ENCODE peak calls at places on chromosomes 1 and 21, in four cellular contexts. One of them, this sample, is unnamed.

GRCh38 chr1:2046225-2046917 is 3.8 kb upstream of the PRKCZ start:
- DNase-seq in Panc1: no peak
- DNase-seq in HepG2: peak
- DNase-seq in GM23338: peak
- DNase-seq in this sample: no peak

GRCh38 chr1:223033658-223034057 is 109.4 kb downstream of the TLR5 start:
- DNase-seq in Panc1: no peak
- DNase-seq in HepG2: no peak
- DNase-seq in GM23338: no peak
- DNase-seq in this sample: no peak

GRCh38 chr1:167695150-167695549 is 26.6 kb upstream of the MPZL1 start:
- DNase-seq in Panc1: no peak
- DNase-seq in HepG2: no peak
- DNase-seq in GM23338: no peak
- DNase-seq in this sample: no peak

GRCh38 chr1:116064616-116065015 is 46.6 kb upstream of the MAB21L3 start:
- DNase-seq in Panc1: no peak
- DNase-seq in HepG2: no peak
- DNase-seq in GM23338: no peak
- DNase-seq in this sample: no peak

GRCh38 chr1:95309031-95309459 is 75.0 kb downstream of the RWDD3 start:
- DNase-seq in Panc1: no peak
- DNase-seq in HepG2: peak
- DNase-seq in GM23338: peak
- DNase-seq in this sample: no peak

GRCh38 chr1:15417365-15417934 is 7.8 kb downstream of the EFHD2 start:
- DNase-seq in Panc1: no peak
- DNase-seq in HepG2: no peak
- DNase-seq in GM23338: no peak
- DNase-seq in this sample: no peak

GRCh38 chr1:32448773-32449456 is 16.0 kb upstream of the ZBTB8B start:
- DNase-seq in Panc1: no peak
- DNase-seq in HepG2: peak
- DNase-seq in GM23338: peak
- DNase-seq in this sample: no peak

GRCh38 chr1:104706631-104707147 is 957.0 kb downstream of the AMY1C start:
- DNase-seq in Panc1: no peak
- DNase-seq in HepG2: peak
- DNase-seq in GM23338: peak
- DNase-seq in this sample: no peak

GRCh38 chr1:197970771-197971170 is 53.6 kb downstream of the LHX9 start:
- DNase-seq in Panc1: no peak
- DNase-seq in HepG2: no peak
- DNase-seq in GM23338: no peak
- DNase-seq in this sample: no peak

GRCh38 chr1:197618065-197618464 is 157.2 kb downstream of the DENND1B start:
- DNase-seq in Panc1: no peak
- DNase-seq in HepG2: peak
- DNase-seq in GM23338: no peak
- DNase-seq in this sample: no peak

GRCh38 chr21:35578350-35578782 is 482.0 kb downstream of the SETD4 start:
- DNase-seq in Panc1: no peak
- DNase-seq in HepG2: no peak
- DNase-seq in GM23338: no peak
- DNase-seq in this sample: no peak

GRCh38 chr1:179955318-179955638 is 668 bp downstream of the CEP350 start:
- DNase-seq in Panc1: no peak
- DNase-seq in HepG2: no peak
- DNase-seq in GM23338: no peak
- DNase-seq in this sample: no peak

GRCh38 chr1:198794498-198794897 is 155.7 kb downstream of the PTPRC start:
- DNase-seq in Panc1: no peak
- DNase-seq in HepG2: no peak
- DNase-seq in GM23338: no peak
- DNase-seq in this sample: no peak

GRCh38 chr1:33634806-33635205 is 162.4 kb downstream of the ZSCAN20 start:
- DNase-seq in Panc1: no peak
- DNase-seq in HepG2: peak
- DNase-seq in GM23338: peak
- DNase-seq in this sample: no peak

GRCh38 chr21:43851593-43851992 is 13.4 kb upstream of the AGPAT3 start:
- DNase-seq in Panc1: no peak
- DNase-seq in HepG2: no peak
- DNase-seq in GM23338: no peak
- DNase-seq in this sample: no peak

GRCh38 chr1:30232288-30232899 is 491.0 kb downstream of the MATN1 start:
- DNase-seq in Panc1: peak
- DNase-seq in HepG2: peak
- DNase-seq in GM23338: peak
- DNase-seq in this sample: no peak

GRCh38 chr1:59242345-59242744 is 54.5 kb upstream of the FGGY start:
- DNase-seq in Panc1: no peak
- DNase-seq in HepG2: no peak
- DNase-seq in GM23338: no peak
- DNase-seq in this sample: no peak

GRCh38 chr1:29687166-29687565 is 450.8 kb downstream of the PTPRU start:
- DNase-seq in Panc1: no peak
- DNase-seq in HepG2: no peak
- DNase-seq in GM23338: no peak
- DNase-seq in this sample: peak

GRCh38 chr1:55955237-55955636 is 624.1 kb downstream of the PLPP3 start:
- DNase-seq in Panc1: no peak
- DNase-seq in HepG2: no peak
- DNase-seq in GM23338: no peak
- DNase-seq in this sample: no peak

GRCh38 chr1:160639652-160640051 is 7.2 kb downstream of the SLAMF1 start:
- DNase-seq in Panc1: no peak
- DNase-seq in HepG2: no peak
- DNase-seq in GM23338: no peak
- DNase-seq in this sample: no peak

GRCh38 chr1:109617291-109617801 is 2.1 kb downstream of the GNAT2 start:
- DNase-seq in Panc1: no peak
- DNase-seq in HepG2: peak
- DNase-seq in GM23338: peak
- DNase-seq in this sample: no peak

GRCh38 chr21:33368124-33368523 is 35.1 kb upstream of the IFNGR2 start:
- DNase-seq in Panc1: no peak
- DNase-seq in HepG2: no peak
- DNase-seq in GM23338: no peak
- DNase-seq in this sample: no peak

GRCh38 chr1:24416666-24417391 is 1.2 kb downstream of the NIPAL3 start:
- DNase-seq in Panc1: peak
- DNase-seq in HepG2: peak
- DNase-seq in GM23338: peak
- DNase-seq in this sample: no peak

GRCh38 chr1:224873645-224874369 is 55.7 kb upstream of the DNAH14 start:
- DNase-seq in Panc1: no peak
- DNase-seq in HepG2: peak
- DNase-seq in GM23338: no peak
- DNase-seq in this sample: no peak

GRCh38 chr1:204358145-204358544 is 1.6 kb downstream of the PLEKHA6 start:
- DNase-seq in Panc1: no peak
- DNase-seq in HepG2: no peak
- DNase-seq in GM23338: no peak
- DNase-seq in this sample: no peak

GRCh38 chr1:39288735-39289465 is 84.4 kb downstream of the MACF1 start:
- DNase-seq in Panc1: no peak
- DNase-seq in HepG2: no peak
- DNase-seq in GM23338: no peak
- DNase-seq in this sample: no peak

GRCh38 chr1:191690931-191691330 is 467.3 kb upstream of the RGS18 start:
- DNase-seq in Panc1: no peak
- DNase-seq in HepG2: no peak
- DNase-seq in GM23338: no peak
- DNase-seq in this sample: no peak

GRCh38 chr1:204145033-204145504 is 6.8 kb downstream of the ETNK2 start:
- DNase-seq in Panc1: no peak
- DNase-seq in HepG2: peak
- DNase-seq in GM23338: no peak
- DNase-seq in this sample: no peak

GRCh38 chr1:24861821-24862727 is 68.0 kb downstream of the RUNX3 start:
- DNase-seq in Panc1: no peak
- DNase-seq in HepG2: no peak
- DNase-seq in GM23338: peak
- DNase-seq in this sample: no peak

GRCh38 chr1:175152006-175152652 is 40.4 kb downstream of the KIAA0040 start:
- DNase-seq in Panc1: peak
- DNase-seq in HepG2: peak
- DNase-seq in GM23338: peak
- DNase-seq in this sample: peak

GRCh38 chr1:246595146-246595545 is 28.9 kb downstream of the CNST start:
- DNase-seq in Panc1: no peak
- DNase-seq in HepG2: no peak
- DNase-seq in GM23338: no peak
- DNase-seq in this sample: no peak
- TF ChIP-seq POLR2AphosphoS5 in Panc1: no peak
- TF ChIP-seq POLR2AphosphoS5 in HepG2: no peak
- TF ChIP-seq POLR2AphosphoS5 in GM23338: no peak
- TF ChIP-seq POLR2AphosphoS5 in this sample: no peak

DNA sequence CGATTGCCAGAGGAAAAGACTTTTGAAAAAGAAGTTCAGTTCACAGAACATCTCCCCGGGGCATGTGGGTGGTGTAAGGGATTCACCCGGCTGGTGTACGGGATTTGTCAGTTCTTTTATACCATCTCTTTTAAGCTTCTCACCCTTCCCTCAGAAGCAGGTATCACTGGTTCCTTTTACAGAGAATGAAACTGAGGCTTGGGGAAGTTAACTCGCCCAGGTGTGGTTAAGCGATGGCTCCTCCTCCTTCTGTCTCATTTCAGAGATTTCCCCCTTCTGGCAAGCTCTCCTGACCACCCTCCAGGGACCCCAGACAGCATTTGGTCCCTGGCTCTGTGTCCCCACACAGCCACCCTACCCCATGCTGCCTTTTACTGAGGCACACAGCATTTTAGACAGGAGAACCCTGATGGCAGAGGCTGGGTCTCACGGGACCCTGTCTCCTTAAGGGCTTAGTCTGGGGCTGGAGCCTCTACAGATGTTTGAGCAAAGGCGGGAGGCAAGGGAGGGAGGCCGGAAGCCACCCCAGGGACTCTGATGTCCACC is 2.8 kb upstream of the ECE1 start:
- DNase-seq in Panc1: no peak
- DNase-seq in HepG2: no peak
- DNase-seq in GM23338: no peak
- DNase-seq in this sample: no peak
- H3K4me3 ChIP-seq in Panc1: no peak
- H3K4me3 ChIP-seq in HepG2: no peak
- H3K4me3 ChIP-seq in GM23338: no peak
- H3K4me3 ChIP-seq in this sample: no peak

GRCh38 chr21:45064091-45064490 is 10.3 kb upstream of the ADARB1 start:
- DNase-seq in Panc1: no peak
- DNase-seq in HepG2: no peak
- DNase-seq in GM23338: no peak
- DNase-seq in this sample: peak

GRCh38 chr21:45057886-45058285 is 16.5 kb upstream of the ADARB1 start:
- DNase-seq in Panc1: no peak
- DNase-seq in HepG2: no peak
- DNase-seq in GM23338: no peak
- DNase-seq in this sample: no peak

GRCh38 chr21:45059121-45059520 is 15.3 kb upstream of the ADARB1 start:
- DNase-seq in Panc1: no peak
- DNase-seq in HepG2: no peak
- DNase-seq in GM23338: no peak
- DNase-seq in this sample: no peak

GRCh38 chr21:45060089-45060488 is 14.3 kb upstream of the ADARB1 start:
- DNase-seq in Panc1: no peak
- DNase-seq in HepG2: no peak
- DNase-seq in GM23338: no peak
- DNase-seq in this sample: no peak

DNA sequence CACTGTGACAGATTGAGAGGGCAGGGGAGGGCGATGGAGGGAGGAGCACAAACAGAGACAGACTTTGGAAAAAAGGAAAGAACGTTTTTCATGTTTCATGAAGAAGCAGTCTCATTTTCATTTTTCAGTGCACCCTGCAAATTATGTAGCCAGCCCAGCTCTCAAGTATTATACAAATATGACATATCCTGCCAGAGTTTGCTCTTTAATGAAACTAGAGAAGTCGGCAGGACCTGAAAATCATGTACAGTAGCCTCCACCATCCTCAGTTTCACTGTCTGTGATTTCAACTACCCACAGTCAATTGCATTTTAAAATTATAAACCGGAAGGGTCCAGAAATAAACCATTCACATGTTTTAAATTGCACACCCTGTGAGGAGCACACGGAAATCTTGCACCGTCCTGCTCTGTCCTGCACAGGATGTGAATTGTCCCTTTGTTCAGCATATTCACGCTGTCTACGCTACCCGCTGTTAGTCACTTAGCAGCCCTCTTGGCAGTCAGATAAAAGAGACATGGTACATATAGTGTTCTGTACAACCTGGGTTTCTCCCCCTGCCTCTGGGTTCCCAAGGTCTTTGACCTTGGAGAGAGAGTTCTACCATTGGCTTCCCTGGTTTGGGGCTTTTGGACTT is 13.6 kb upstream of the ADARB1 start:
- DNase-seq in Panc1: no peak
- DNase-seq in HepG2: no peak
- DNase-seq in GM23338: no peak
- DNase-seq in this sample: no peak
- TF ChIP-seq POLR2AphosphoS5 in Panc1: no peak
- TF ChIP-seq POLR2AphosphoS5 in HepG2: no peak
- TF ChIP-seq POLR2AphosphoS5 in GM23338: no peak
- TF ChIP-seq POLR2AphosphoS5 in this sample: no peak

GRCh38 chr1:119778359-119778758 is 9.7 kb upstream of the HMGCS2 start:
- DNase-seq in Panc1: no peak
- DNase-seq in HepG2: no peak
- DNase-seq in GM23338: no peak
- DNase-seq in this sample: no peak

GRCh38 chr1:119781434-119782210 is 12.9 kb upstream of the HMGCS2 start:
- DNase-seq in Panc1: no peak
- DNase-seq in HepG2: no peak
- DNase-seq in GM23338: no peak
- DNase-seq in this sample: no peak

GRCh38 chr1:119782541-119783338 is 14.0 kb upstream of the HMGCS2 start:
- DNase-seq in Panc1: no peak
- DNase-seq in HepG2: no peak
- DNase-seq in GM23338: no peak
- DNase-seq in this sample: no peak

GRCh38 chr1:119778886-119779560 is 10.3 kb upstream of the HMGCS2 start:
- DNase-seq in Panc1: no peak
- DNase-seq in HepG2: no peak
- DNase-seq in GM23338: no peak
- DNase-seq in this sample: no peak

DNA sequence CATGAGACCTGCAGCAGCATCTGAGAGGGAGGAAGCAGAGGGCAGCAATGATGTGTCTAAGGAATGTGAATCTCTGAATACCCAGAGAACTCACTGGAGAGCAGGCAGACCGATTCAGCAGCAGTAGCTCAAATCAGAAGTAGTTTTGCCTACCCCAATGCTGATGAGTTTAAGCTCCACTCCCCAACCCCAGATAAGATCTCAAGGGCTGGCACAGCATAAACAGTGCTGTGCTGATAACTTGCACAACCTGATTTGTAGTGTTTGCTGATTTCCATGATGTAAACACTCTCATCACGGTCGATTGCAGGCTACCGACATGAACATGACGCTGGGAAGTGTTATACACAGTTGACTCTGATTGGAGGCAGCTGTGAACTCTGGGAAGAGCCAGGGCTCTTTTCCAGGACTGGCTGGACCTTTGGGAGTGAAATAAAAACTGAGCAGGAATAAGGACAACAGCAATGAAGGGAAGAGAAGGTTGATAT is 11.2 kb upstream of the HMGCS2 start:
- DNase-seq in Panc1: no peak
- DNase-seq in HepG2: no peak
- DNase-seq in GM23338: no peak
- DNase-seq in this sample: peak
- H3K4me3 ChIP-seq in Panc1: peak
- H3K4me3 ChIP-seq in HepG2: peak
- H3K4me3 ChIP-seq in GM23338: no peak
- H3K4me3 ChIP-seq in this sample: no peak

This sample was measured in sigmoid colon.